ENCODE peak calls at places on chromosomes 5 and 9, in six cellular contexts. P is left ventricle myocardium inferior, U is Caco-2, C is left lung, S is WERI-Rb-1, H is PC-3. G is an unnamed sample.

GRCh38 chr9:76216161-76216649 is 178.0 kb downstream of the RFK start:
- DNase-seq in P (no peak), U (no peak), C (no peak), S (no peak), H (peak; percentile 5), G (peak; percentile 96)

GRCh38 chr5:4661326-4661725 is 478.8 kb upstream of the ADAMTS16 start:
- DNase-seq in P (no peak), U (no peak), C (no peak), S (no peak), H (no peak), G (no peak)

GRCh38 chr5:93407470-93407869 is 173.5 kb downstream of the NR2F1-AS1 start:
- DNase-seq in P (no peak), U (no peak), C (no peak), S (no peak), H (no peak), G (no peak)

GRCh38 chr9:19828586-19828985 is 39.7 kb upstream of the SLC24A2 start:
- DNase-seq in P (no peak), U (no peak), C (no peak), S (peak; percentile 8), H (no peak), G (no peak)

GRCh38 chr5:150599917-150600511 is 40.4 kb upstream of the SYNPO start:
- DNase-seq in P (peak; percentile 85), U (no peak), C (peak; percentile 89), S (no peak), H (peak; percentile 65), G (peak; percentile 91)

GRCh38 chr9:136881691-136882108 is 4.6 kb upstream of the TRAF2 start:
- DNase-seq in P (no peak), U (peak; percentile 61), C (no peak), S (no peak), H (no peak), G (no peak)

GRCh38 chr5:86075139-86075538 is 542.6 kb upstream of the COX7C start:
- DNase-seq in P (no peak), U (no peak), C (no peak), S (no peak), H (no peak), G (no peak)

GRCh38 chr5:31630931-31631330 is 8.0 kb upstream of the PDZD2 start:
- DNase-seq in P (peak; percentile 83), U (no peak), C (no peak), S (no peak), H (no peak), G (no peak)

GRCh38 chr9:93064392-93065124 is 6.1 kb downstream of the SUSD3 start:
- DNase-seq in P (peak; percentile 28), U (no peak), C (peak; percentile 83), S (peak; percentile 50), H (no peak), G (no peak)

GRCh38 chr5:122902263-122902662 is 56.9 kb downstream of the SNX24 start:
- DNase-seq in P (no peak), U (no peak), C (no peak), S (no peak), H (no peak), G (no peak)

GRCh38 chr5:10513501-10514442 is 50.1 kb upstream of the ANKRD33B start:
- DNase-seq in P (no peak), U (peak; percentile 51), C (no peak), S (peak; percentile 83), H (peak; percentile 31), G (no peak)

GRCh38 chr9:1941989-1942388 is 73.2 kb upstream of the SMARCA2 start:
- DNase-seq in P (no peak), U (no peak), C (no peak), S (no peak), H (no peak), G (no peak)
- TF ChIP-seq CTCF in P (no peak), U (no peak), C (no peak), S (peak; percentile 39), H (no peak), G (no peak)

GRCh38 chr5:73808916-73809315 is 182.9 kb downstream of the ARHGEF28 start:
- DNase-seq in P (no peak), U (no peak), C (no peak), S (no peak), H (no peak), G (no peak)
- H3K4me3 ChIP-seq in P (no peak overlapping the region), U (no peak overlapping the region), C (no peak overlapping the region), S (no peak overlapping the region), H (no peak overlapping the region), G (no peak overlapping the region)

DNA sequence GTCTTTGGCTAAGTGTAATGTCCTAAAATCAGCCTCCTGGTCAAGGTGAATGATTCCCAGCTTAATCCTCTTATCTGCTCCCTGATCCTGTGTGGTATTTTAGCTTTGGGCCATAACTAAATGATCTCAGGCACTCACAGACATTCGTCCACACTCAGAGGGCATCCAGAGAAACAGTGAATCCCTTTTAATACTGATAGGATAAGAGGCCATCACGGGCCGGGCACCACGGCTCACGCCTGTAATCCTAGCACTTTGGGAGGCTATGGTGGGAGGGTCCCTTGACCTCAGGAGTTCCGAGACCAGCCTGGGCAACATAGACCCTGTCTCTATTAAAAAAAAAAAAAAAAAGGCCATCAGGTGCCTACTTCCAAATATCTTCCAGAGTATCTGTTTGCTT is 6.3 kb downstream of the PDCL start:
- DNase-seq in P (no peak), U (no peak), C (no peak), S (peak; percentile 59), H (no peak), G (no peak)
- H3K36me3 ChIP-seq in P (peaks cover 54% of the 10 kb centered on the region), U (peaks cover 2% of the 10 kb centered on the region), C (peaks cover 73% of the 10 kb centered on the region), S (peaks cover 66% of the 10 kb centered on the region), H (peaks cover 11% of the 10 kb centered on the region), G (peaks cover 13% of the 10 kb centered on the region)

GRCh38 chr5:138463335-138464017 is 1.8 kb upstream of the EGR1 start:
- DNase-seq in P (no peak), U (peak; percentile 34), C (no peak), S (peak; percentile 73), H (no peak), G (no peak)

GRCh38 chr5:138466058-138466899 is 1.0 kb downstream of the EGR1 start:
- DNase-seq in P (no peak), U (peak; percentile 69), C (no peak), S (no peak), H (no peak), G (no peak)

GRCh38 chr5:138464388-138465287 is 641 bp upstream of the EGR1 start:
- DNase-seq in P (peak; percentile 94), U (peak; percentile 99), C (peak; percentile 96), S (peak; percentile 99), H (peak; percentile 96), G (peak; percentile 92)

GRCh38 chr5:138465288-138466057 is at the start of gene EGR1:
- DNase-seq in P (peak; percentile 94), U (peak; percentile 96), C (peak; percentile 95), S (peak; percentile 95), H (peak; percentile 70), G (peak; percentile 78)

GRCh38 chr5:138464018-138464387 is 1.3 kb upstream of the EGR1 start:
- DNase-seq in P (peak; percentile 95), U (peak; percentile 92), C (peak; percentile 99), S (peak; percentile 95), H (peak; percentile 91), G (peak; percentile 85)
- TF ChIP-seq CTCF in P (peak; percentile 94), U (peak; percentile 65), C (peak; percentile 97), S (peak; percentile 76), H (peak; percentile 79), G (peak; percentile 84)

GRCh38 chr5:2756211-2756746 is 4.8 kb upstream of the IRX2 start:
- DNase-seq in P (no peak), U (peak; percentile 89), C (peak; percentile 86), S (peak; percentile 70), H (peak; percentile 70), G (peak; percentile 66)
- H3K4me3 ChIP-seq in P (peak overlapping the region; percentile 56), U (peak overlapping the region; percentile 70), C (peak overlapping the region; percentile 22), S (peak overlapping the region; percentile 49), H (peak overlapping the region; percentile 87), G (peak overlapping the region; percentile 35)

GRCh38 chr5:95942968-95943367 is 18.7 kb downstream of the ELL2 start:
- DNase-seq in P (no peak), U (no peak), C (no peak), S (no peak), H (no peak), G (no peak)

GRCh38 chr5:95940758-95941682 is 20.6 kb downstream of the ELL2 start:
- DNase-seq in P (no peak), U (no peak), C (no peak), S (no peak), H (no peak), G (no peak)

GRCh38 chr5:95939465-95939864 is 22.2 kb downstream of the ELL2 start:
- DNase-seq in P (no peak), U (no peak), C (no peak), S (no peak), H (no peak), G (no peak)

GRCh38 chr5:95942414-95942813 is 19.2 kb downstream of the ELL2 start:
- DNase-seq in P (no peak), U (no peak), C (no peak), S (no peak), H (no peak), G (no peak)

GRCh38 chr5:95941756-95942155 is 19.9 kb downstream of the ELL2 start:
- DNase-seq in P (no peak), U (no peak), C (no peak), S (no peak), H (no peak), G (no peak)
- H3K36me3 ChIP-seq in P (no peaks in the 10 kb centered on the region), U (peaks cover 1% of the 10 kb centered on the region), C (peaks cover 8% of the 10 kb centered on the region), S (no peaks in the 10 kb centered on the region), H (peaks cover 15% of the 10 kb centered on the region), G (peaks cover 5% of the 10 kb centered on the region)

GRCh38 chr9:34069831-34070230 is 21.1 kb upstream of the UBAP2 start:
- DNase-seq in P (no peak), U (no peak), C (no peak), S (no peak), H (peak; percentile 78), G (peak; percentile 78)
- TF ChIP-seq CTCF in P (no peak), U (no peak), C (no peak), S (no peak), H (no peak), G (no peak)

GRCh38 chr5:96875805-96876291 is 452 bp upstream of the ERAP2 start:
- DNase-seq in P (no peak), U (peak; percentile 42), C (no peak), S (no peak), H (no peak), G (no peak)
- H3K4me3 ChIP-seq in P (peak overlapping the region; percentile 74), U (peak overlapping the region; percentile 27), C (peak overlapping the region; percentile 57), S (no peak overlapping the region), H (peak overlapping the region; percentile 83), G (peak overlapping the region; percentile 44)